ENCODE peak calls at places on chromosomes 3 and 15, in five cellular contexts. I, Z, X, K and Q are unnamed samples.

GRCh38 chr3:127052121-127052561 is 69.2 kb downstream of the PLXNA1 start:
- DNase-seq in I (no peak), Z (no peak), X (no peak), K (no peak), Q (no peak)

GRCh38 chr15:91100561-91101355 is 701 bp downstream of the SV2B start:
- DNase-seq in I (no peak), Z (no peak), X (no peak), K (no peak), Q (no peak)

GRCh38 chr15:52804526-52805081 is 14.5 kb upstream of the ONECUT1 start:
- DNase-seq in I (peak), Z (no peak), X (no peak), K (no peak), Q (no peak)

GRCh38 chr15:55993111-55993803 is at the start of gene NEDD4:
- DNase-seq in I (peak), Z (peak), X (peak), K (peak), Q (peak)

GRCh38 chr3:7854721-7855120 is 646.9 kb upstream of the LMCD1 start:
- DNase-seq in I (no peak), Z (no peak), X (no peak), K (no peak), Q (no peak)

GRCh38 chr3:55571913-55572312 is 84.8 kb upstream of the WNT5A start:
- DNase-seq in I (no peak), Z (no peak), X (no peak), K (peak), Q (no peak)

GRCh38 chr3:1609416-1609815 is 489.2 kb upstream of the CNTN4 start:
- DNase-seq in I (no peak), Z (no peak), X (no peak), K (no peak), Q (no peak)

GRCh38 chr3:45145223-45145622 is 955 bp downstream of the CDCP1 start:
- DNase-seq in I (no peak), Z (no peak), X (peak), K (no peak), Q (no peak)

GRCh38 chr3:38140326-38141172 is 2.1 kb downstream of the MYD88 start:
- DNase-seq in I (no peak), Z (no peak), X (peak), K (no peak), Q (no peak)

GRCh38 chr15:40498418-40498817 is 27.6 kb downstream of the CHST14 start:
- DNase-seq in I (no peak), Z (no peak), X (peak), K (no peak), Q (no peak)

GRCh38 chr3:69364354-69364753 is 21.5 kb downstream of the FRMD4B start:
- DNase-seq in I (no peak), Z (no peak), X (peak), K (no peak), Q (no peak)

GRCh38 chr15:91356083-91356482 is 256.0 kb downstream of the SV2B start:
- DNase-seq in I (no peak), Z (no peak), X (no peak), K (no peak), Q (no peak)

GRCh38 chr15:84983299-84983698 is 1.6 kb downstream of the PDE8A start:
- DNase-seq in I (no peak), Z (no peak), X (no peak), K (no peak), Q (no peak)

GRCh38 chr3:150165396-150166094 is 194.8 kb upstream of the PFN2 start:
- DNase-seq in I (no peak), Z (no peak), X (no peak), K (no peak), Q (no peak)

GRCh38 chr3:145183261-145183660 is 977.7 kb downstream of the PLOD2 start:
- DNase-seq in I (no peak), Z (no peak), X (no peak), K (no peak), Q (no peak)

GRCh38 chr15:84752700-84753099 is 4.3 kb downstream of the ZNF592 start:
- DNase-seq in I (no peak), Z (no peak), X (peak), K (no peak), Q (no peak)

GRCh38 chr15:42808921-42809320 is 72.0 kb upstream of the CDAN1 start:
- DNase-seq in I (no peak), Z (no peak), X (no peak), K (no peak), Q (no peak)